ENCODE peak calls at places on chromosomes 16 and 17, in eight cellular contexts. P, M, D, T, V, N, I and A are unnamed samples.

GRCh38 chr16:53085539-53086450 is 31.0 kb downstream of the CHD9 start:
- DNase-seq in P (no peak), M (peak), D (no peak), T (no peak), V (no peak), N (no peak), I (no peak), A (no peak)

GRCh38 chr17:51590071-51590470 is 329.7 kb downstream of the UTP18 start:
- DNase-seq in P (no peak), M (no peak), D (no peak), T (no peak), V (no peak), N (no peak), I (no peak), A (no peak)

GRCh38 chr16:77963185-77964044 is 58.9 kb upstream of the CLEC3A start:
- DNase-seq in P (no peak), M (peak), D (no peak), T (no peak), V (no peak), N (no peak), I (no peak), A (no peak)

GRCh38 chr17:77596491-77597420 is 361.7 kb upstream of the TNRC6C start:
- DNase-seq in P (no peak), M (no peak), D (no peak), T (no peak), V (no peak), N (no peak), I (no peak), A (no peak)

GRCh38 chr16:27429330-27429871 is 27.4 kb downstream of the IL21R start:
- DNase-seq in P (no peak), M (no peak), D (no peak), T (no peak), V (no peak), N (no peak), I (no peak), A (peak)

GRCh38 chr16:10070591-10070990 is 111.6 kb downstream of the GRIN2A start:
- DNase-seq in P (no peak), M (no peak), D (no peak), T (no peak), V (no peak), N (no peak), I (no peak), A (no peak)

GRCh38 chr17:78034429-78035091 is 76.1 kb downstream of the TNRC6C start:
- DNase-seq in P (no peak), M (no peak), D (no peak), T (no peak), V (no peak), N (no peak), I (no peak), A (no peak)

GRCh38 chr16:10048850-10049249 is 133.4 kb downstream of the GRIN2A start:
- DNase-seq in P (no peak), M (no peak), D (no peak), T (no peak), V (no peak), N (no peak), I (no peak), A (no peak)

GRCh38 chr16:85447657-85448313 is 165.3 kb upstream of the GSE1 start:
- DNase-seq in P (no peak), M (no peak), D (no peak), T (no peak), V (no peak), N (no peak), I (no peak), A (no peak)

GRCh38 chr16:57601801-57602478 is 26.5 kb upstream of the ADGRG1 start:
- DNase-seq in P (peak), M (peak), D (no peak), T (peak), V (no peak), N (no peak), I (no peak), A (no peak)

GRCh38 chr16:81920498-81920897 is 90.8 kb downstream of the SDR42E1 start:
- DNase-seq in P (no peak), M (no peak), D (no peak), T (no peak), V (no peak), N (no peak), I (no peak), A (no peak)

GRCh38 chr17:43615330-43615729 is 46.4 kb downstream of the MEOX1 start:
- DNase-seq in P (no peak), M (no peak), D (no peak), T (no peak), V (no peak), N (no peak), I (no peak), A (no peak)

GRCh38 chr17:64781013-64781392 is 118.9 kb upstream of the SMURF2 start:
- DNase-seq in P (no peak), M (no peak), D (no peak), T (no peak), V (no peak), N (no peak), I (no peak), A (no peak)

GRCh38 chr17:28344435-28344901 is 8.9 kb downstream of the TNFAIP1 start:
- DNase-seq in P (no peak), M (peak), D (no peak), T (no peak), V (no peak), N (no peak), I (no peak), A (no peak)

GRCh38 chr16:58009856-58010416 is 8.7 kb downstream of the USB1 start:
- DNase-seq in P (no peak), M (peak), D (no peak), T (no peak), V (no peak), N (no peak), I (no peak), A (no peak)

GRCh38 chr17:77796201-77796860 is 162.2 kb upstream of the TNRC6C start:
- DNase-seq in P (no peak), M (no peak), D (no peak), T (no peak), V (no peak), N (no peak), I (no peak), A (no peak)

GRCh38 chr17:61594294-61594825 is 3.3 kb upstream of the NACA2 start:
- DNase-seq in P (no peak), M (no peak), D (no peak), T (no peak), V (no peak), N (no peak), I (no peak), A (no peak)

GRCh38 chr17:50184611-50185398 is 16.6 kb downstream of the COL1A1 start:
- DNase-seq in P (no peak), M (no peak), D (no peak), T (no peak), V (no peak), N (no peak), I (no peak), A (no peak)

GRCh38 chr17:60606036-60606435 is 6.0 kb downstream of the PPM1D start:
- DNase-seq in P (no peak), M (no peak), D (no peak), T (peak), V (no peak), N (no peak), I (no peak), A (no peak)

GRCh38 chr17:34252138-34252889 is 2.8 kb upstream of the CCL2 start:
- DNase-seq in P (peak), M (peak), D (no peak), T (no peak), V (peak), N (peak), I (no peak), A (peak)

GRCh38 chr17:16007439-16007838 is 7.8 kb downstream of the TTC19 start:
- DNase-seq in P (no peak), M (no peak), D (no peak), T (no peak), V (no peak), N (no peak), I (no peak), A (no peak)

GRCh38 chr17:61139219-61139618 is 260.4 kb upstream of the TBX2 start:
- DNase-seq in P (peak), M (no peak), D (no peak), T (no peak), V (peak), N (no peak), I (peak), A (no peak)

GRCh38 chr16:5382484-5382883 is 284.9 kb upstream of the EEF2KMT start:
- DNase-seq in P (no peak), M (no peak), D (no peak), T (no peak), V (no peak), N (no peak), I (no peak), A (no peak)

GRCh38 chr16:5378531-5378930 is 280.9 kb upstream of the EEF2KMT start:
- DNase-seq in P (no peak), M (no peak), D (no peak), T (no peak), V (no peak), N (no peak), I (no peak), A (no peak)

GRCh38 chr16:5381481-5381880 is 283.9 kb upstream of the EEF2KMT start:
- DNase-seq in P (no peak), M (no peak), D (no peak), T (no peak), V (no peak), N (no peak), I (no peak), A (no peak)

GRCh38 chr16:5377280-5377898 is 279.8 kb upstream of the EEF2KMT start:
- DNase-seq in P (no peak), M (no peak), D (no peak), T (no peak), V (no peak), N (no peak), I (no peak), A (no peak)

GRCh38 chr16:5379948-5380347 is 282.4 kb upstream of the EEF2KMT start:
- DNase-seq in P (no peak), M (no peak), D (no peak), T (no peak), V (no peak), N (no peak), I (no peak), A (no peak)
- H3K4me3 ChIP-seq in P (no peak), M (no peak), D (no peak), T (no peak), V (no peak), N (no peak), I (no peak), A (no peak)

DNA sequence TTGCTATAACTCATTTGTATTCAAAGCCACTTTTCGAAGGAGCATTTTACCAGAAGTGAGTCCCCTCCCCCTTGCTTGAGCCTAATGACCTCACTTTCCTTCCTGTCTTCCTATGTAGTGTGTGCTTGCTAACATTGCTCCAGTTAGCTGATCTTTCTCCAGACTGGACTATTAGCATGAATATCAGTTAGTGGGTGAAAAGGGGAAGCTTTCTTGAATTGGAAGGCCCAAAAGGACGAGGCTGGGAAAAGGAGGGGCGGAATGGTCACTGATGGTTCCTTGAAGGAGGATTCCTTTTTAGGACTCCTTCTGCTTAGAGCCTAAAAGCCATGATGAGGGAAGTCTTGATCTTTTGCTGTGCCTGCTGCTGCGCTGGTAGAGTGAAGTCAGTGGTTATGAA is 11.9 kb downstream of the MAP3K3 start:
- DNase-seq in P (no peak), M (no peak), D (no peak), T (no peak), V (no peak), N (no peak), I (no peak), A (no peak)
- H3K4me3 ChIP-seq in P (no peak), M (no peak), D (no peak), T (no peak), V (no peak), N (no peak), I (no peak), A (no peak)

GRCh38 chr16:4064950-4065352 is 51.3 kb downstream of the ADCY9 start:
- DNase-seq in P (no peak), M (no peak), D (no peak), T (no peak), V (no peak), N (no peak), I (no peak), A (no peak)
- H3K4me3 ChIP-seq in P (peak), M (no peak), D (no peak), T (no peak), V (no peak), N (no peak), I (peak), A (peak)

DNA sequence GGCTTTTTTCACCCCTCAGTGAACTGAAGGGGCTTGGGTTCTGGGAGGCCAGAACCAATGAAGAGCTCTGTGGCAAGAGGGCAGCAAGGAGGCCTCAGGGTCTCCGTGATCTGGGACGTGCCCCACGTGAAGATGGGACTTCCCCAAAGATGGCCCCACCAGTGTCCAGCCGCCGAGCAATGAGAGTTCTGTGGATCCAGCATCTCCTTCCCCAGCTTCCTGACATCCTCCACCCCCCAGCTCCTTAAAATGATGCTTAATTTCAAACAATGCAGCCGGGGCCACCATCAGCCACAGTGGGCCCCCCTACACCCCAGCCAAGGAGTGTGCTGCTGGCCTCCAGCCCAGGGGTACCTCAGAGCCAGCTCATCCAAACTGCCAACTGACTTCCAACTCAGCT is 5.9 kb upstream of the SPPL2C start:
- DNase-seq in P (no peak), M (no peak), D (no peak), T (no peak), V (no peak), N (no peak), I (no peak), A (no peak)
- H3K4me3 ChIP-seq in P (no peak), M (no peak), D (no peak), T (no peak), V (no peak), N (no peak), I (no peak), A (no peak)

DNA sequence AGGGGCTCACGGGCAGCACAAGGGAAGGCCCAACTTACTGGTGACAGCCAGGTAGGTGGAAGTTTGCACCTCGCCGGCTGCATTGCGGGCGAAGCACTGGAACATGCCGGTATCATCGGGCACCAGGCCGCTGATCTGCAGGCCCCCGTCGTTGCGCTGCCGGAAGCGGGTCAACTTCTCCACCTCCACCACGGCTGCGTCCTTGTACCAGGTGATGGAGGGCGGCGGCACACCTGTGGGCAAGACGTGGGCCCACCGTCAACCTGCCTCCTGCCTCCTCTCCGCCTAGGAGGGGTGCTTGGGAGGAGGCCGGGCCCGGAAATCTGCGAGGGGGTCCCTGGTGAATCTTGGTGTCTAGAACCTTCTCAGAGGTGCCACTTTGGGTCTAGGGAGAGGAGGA is 123.6 kb upstream of the CDC42EP4 start:
- DNase-seq in P (no peak), M (no peak), D (no peak), T (no peak), V (no peak), N (no peak), I (no peak), A (no peak)
- H3K4me3 ChIP-seq in P (no peak), M (no peak), D (no peak), T (no peak), V (no peak), N (no peak), I (no peak), A (no peak)

DNA sequence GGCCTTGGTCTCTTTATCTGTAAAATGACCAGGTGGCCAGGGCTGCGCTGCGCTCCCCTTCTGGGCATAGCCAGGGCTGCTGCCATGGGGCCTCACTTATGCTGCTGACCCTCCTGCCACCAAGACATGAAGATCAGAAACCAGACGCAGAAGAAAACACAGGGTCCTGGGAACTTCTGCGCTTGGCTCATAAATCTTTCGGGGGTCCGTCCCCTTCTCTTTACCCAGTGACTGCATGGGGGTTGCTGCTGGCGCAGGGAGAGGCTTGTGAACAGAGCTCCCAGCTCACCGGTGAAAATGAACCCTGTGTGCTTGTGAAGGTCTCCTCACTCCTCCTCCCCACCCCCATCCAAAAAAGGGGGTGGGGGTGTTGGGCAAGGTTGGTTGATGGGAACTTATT is 5.7 kb upstream of the FOXL1 start:
- DNase-seq in P (no peak), M (no peak), D (no peak), T (no peak), V (no peak), N (no peak), I (no peak), A (no peak)
- H3K4me3 ChIP-seq in P (no peak), M (no peak), D (no peak), T (no peak), V (no peak), N (no peak), I (no peak), A (no peak)

DNA sequence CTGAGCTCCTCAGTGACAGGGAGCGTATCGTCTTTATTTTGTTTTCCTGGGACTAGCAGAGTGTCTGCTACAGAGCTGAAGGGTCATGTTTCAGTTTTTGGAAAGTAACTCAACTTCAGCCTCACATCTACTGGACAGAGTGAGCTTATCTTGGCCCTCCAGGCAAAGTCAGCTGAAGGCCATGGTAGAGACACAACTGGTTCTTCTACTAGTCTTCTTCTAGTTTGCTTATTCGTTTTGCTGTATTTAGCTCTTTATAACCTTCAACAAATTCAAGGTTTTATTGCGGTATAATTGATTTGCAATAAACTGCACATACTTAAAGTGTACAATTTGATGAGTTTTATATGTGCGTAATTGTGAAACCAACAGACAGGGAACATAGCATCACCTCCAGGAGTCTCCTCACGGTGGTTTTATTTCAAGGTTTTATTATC is 6.1 kb upstream of the PRKCA start:
- DNase-seq in P (no peak), M (no peak), D (no peak), T (no peak), V (no peak), N (no peak), I (no peak), A (no peak)
- H3K4me3 ChIP-seq in P (no peak), M (no peak), D (no peak), T (no peak), V (no peak), N (no peak), I (no peak), A (no peak)

GRCh38 chr16:30063278-30063892 is 2.2 kb upstream of the ALDOA start:
- DNase-seq in P (no peak), M (no peak), D (no peak), T (no peak), V (no peak), N (no peak), I (no peak), A (no peak)
- H3K4me3 ChIP-seq in P (peak), M (peak), D (peak), T (peak), V (peak), N (peak), I (peak), A (peak)